ENCODE peak calls at places on chromosomes 16 and 17, in six cellular contexts. N, L, Z, M, F and W are unnamed samples.

GRCh38 chr16:56864910-56865309 is at the start of gene SLC12A3:
- DNase-seq in N (no peak), Z (no peak), F (no peak), L (no peak), M (no peak), W (no peak)

GRCh38 chr17:42699415-42699740 is 17.0 kb downstream of the CNTNAP1 start:
- DNase-seq in F (no peak), Z (no peak), N (no peak), M (no peak), L (no peak), W (no peak)

GRCh38 chr16:78990309-78990701 is 610.2 kb downstream of the MAF start:
- DNase-seq in M (no peak), L (peak; percentile 62), F (no peak), Z (no peak), N (no peak), W (no peak)

GRCh38 chr16:53816211-53816610 is 112.3 kb downstream of the FTO start:
- DNase-seq in L (no peak), Z (no peak), N (peak; percentile 12), F (no peak), M (no peak), W (no peak)

GRCh38 chr16:71426880-71427615 is 14.8 kb downstream of the TLE7 start:
- DNase-seq in F (no peak), Z (no peak), L (no peak), M (no peak), N (no peak), W (no peak)

GRCh38 chr17:61248399-61248798 is 151.2 kb upstream of the TBX2 start:
- DNase-seq in F (no peak), Z (peak; percentile 71), N (no peak), L (peak; percentile 54), M (no peak), W (no peak)

GRCh38 chr17:59435238-59435637 is 103.8 kb downstream of the YPEL2 start:
- DNase-seq in N (no peak), M (no peak), Z (no peak), L (no peak), F (no peak), W (no peak)

GRCh38 chr16:17538942-17539341 is 68.2 kb upstream of the XYLT1 start:
- DNase-seq in M (no peak), Z (no peak), L (no peak), F (no peak), N (no peak), W (no peak)

GRCh38 chr16:1572664-1573063 is 39.2 kb downstream of the TMEM204 start:
- DNase-seq in Z (no peak), F (no peak), L (no peak), N (no peak), M (no peak), W (no peak)

GRCh38 chr16:82776466-82777146 is 149.8 kb downstream of the CDH13 start:
- DNase-seq in L (no peak), Z (no peak), F (no peak), N (no peak), M (no peak), W (no peak)

GRCh38 chr16:79571065-79571697 is 29.4 kb downstream of the MAF start:
- DNase-seq in Z (no peak), N (no peak), L (no peak), M (no peak), F (no peak), W (no peak)

GRCh38 chr16:81522141-81522701 is 77.6 kb downstream of the CMIP start:
- DNase-seq in M (peak; percentile 48), F (no peak), L (no peak), Z (peak; percentile 60), N (no peak), W (peak; percentile 23)

GRCh38 chr17:16944334-16945140 is 27.4 kb downstream of the TNFRSF13B start:
- DNase-seq in Z (no peak), F (no peak), L (no peak), N (no peak), M (no peak), W (no peak)

GRCh38 chr17:65697661-65698060 is 136.2 kb upstream of the AXIN2 start:
- DNase-seq in M (no peak), Z (no peak), L (no peak), F (no peak), N (no peak), W (no peak)

GRCh38 chr17:8105957-8106398 is 12.3 kb downstream of the ALOXE3 start:
- DNase-seq in F (no peak), Z (no peak), L (no peak), N (no peak), M (peak; percentile 46), W (no peak)

GRCh38 chr17:82807101-82807500 is 32.7 kb downstream of the ZNF750 start:
- DNase-seq in N (no peak), F (no peak), M (no peak), Z (no peak), L (peak; percentile 47), W (no peak)

GRCh38 chr16:28977703-28978641 is 3.4 kb downstream of the SPNS1 start:
- DNase-seq in Z (no peak), M (no peak), F (no peak), N (no peak), L (no peak), W (no peak)

GRCh38 chr16:35147556-35148504 is 1688.4 kb downstream of the TP53TG3F start:
- DNase-seq in Z (no peak), M (no peak), F (no peak), L (no peak), N (no peak), W (no peak)
- H3K9me3 ChIP-seq in Z (peaks cover 5% of the 10 kb centered on the region), M (no peaks in the 10 kb centered on the region), F (no peaks in the 10 kb centered on the region), L (no peaks in the 10 kb centered on the region), N (peaks cover 45% of the 10 kb centered on the region), W (peaks cover 81% of the 10 kb centered on the region)

GRCh38 chr17:35019386-35020179 is 39.3 kb downstream of the LIG3 start:
- DNase-seq in F (peak; percentile 72), L (no peak), Z (no peak), M (no peak), N (no peak), W (no peak)
- H3K9me3 ChIP-seq in F (no peaks in the 10 kb centered on the region), L (no peaks in the 10 kb centered on the region), Z (no peaks in the 10 kb centered on the region), M (no peaks in the 10 kb centered on the region), N (no peaks in the 10 kb centered on the region), W (no peaks in the 10 kb centered on the region)

GRCh38 chr16:30375830-30376229 is 1.2 kb downstream of the MYL11 start:
- DNase-seq in Z (no peak), F (no peak), L (peak; percentile 39), M (no peak), N (no peak), W (no peak)
- H3K9me3 ChIP-seq in Z (no peaks in the 10 kb centered on the region), F (no peaks in the 10 kb centered on the region), L (no peaks in the 10 kb centered on the region), M (no peaks in the 10 kb centered on the region), N (no peaks in the 10 kb centered on the region), W (no peaks in the 10 kb centered on the region)

GRCh38 chr17:76139261-76139752 is 1.7 kb downstream of the FOXJ1 start:
- DNase-seq in Z (no peak), F (no peak), M (no peak), N (no peak), L (no peak), W (no peak)

GRCh38 chr17:76138896-76139248 is 2.2 kb downstream of the FOXJ1 start:
- DNase-seq in M (no peak), F (no peak), Z (no peak), L (no peak), N (no peak), W (no peak)

GRCh38 chr17:76141212-76142043 is at the start of gene FOXJ1:
- DNase-seq in M (peak; percentile 94), F (peak; percentile 96), Z (peak; percentile 91), L (peak; percentile 97), N (peak; percentile 94), W (peak; percentile 92)

GRCh38 chr17:76140661-76141211 is 309 bp downstream of the FOXJ1 start:
- DNase-seq in L (no peak), F (no peak), N (no peak), Z (no peak), M (no peak), W (no peak)

DNA sequence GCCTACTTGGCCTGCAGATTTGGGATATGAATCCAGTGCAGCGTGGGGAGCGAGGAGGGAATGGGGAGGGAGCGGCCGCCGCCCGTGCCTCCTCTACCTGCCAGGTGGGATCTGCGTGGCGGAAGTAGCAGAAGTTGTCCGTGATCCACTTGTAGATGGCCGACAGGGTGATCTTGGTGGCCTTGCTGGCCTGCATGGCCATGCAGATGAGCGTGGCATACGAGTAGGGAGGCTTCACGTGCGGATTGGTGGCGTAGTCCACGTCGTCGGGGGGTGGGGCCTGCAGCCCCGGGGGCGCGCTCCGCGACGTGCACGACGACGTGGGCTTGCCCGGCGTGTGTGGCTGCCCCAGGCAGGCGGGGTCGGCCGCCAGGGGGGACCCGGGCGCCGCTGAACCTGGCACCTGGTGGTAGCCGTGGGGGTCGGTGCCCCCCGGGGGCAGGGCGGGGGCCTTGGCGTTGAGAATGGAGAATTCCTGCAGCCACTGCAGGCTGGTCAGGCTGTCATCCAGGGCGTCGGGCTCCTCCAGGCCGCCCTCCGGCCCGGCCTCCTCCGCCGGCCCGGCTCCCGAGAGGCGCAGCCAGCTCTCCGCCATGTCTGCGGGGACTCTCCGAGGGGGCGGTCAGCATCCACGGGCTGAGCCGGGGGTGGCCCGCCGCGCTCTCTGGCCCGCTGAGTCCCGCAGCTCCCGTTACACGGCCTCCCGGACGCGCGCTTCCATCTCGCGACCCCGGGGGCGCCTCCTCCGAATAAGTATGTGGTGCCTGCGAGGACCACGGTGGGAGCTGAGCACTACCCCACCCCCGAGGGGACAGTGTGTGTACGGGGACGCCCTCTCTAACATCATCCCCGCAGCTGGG is 1.0 kb downstream of the FOXJ1 start:
- DNase-seq in M (peak; percentile 77), N (no peak), Z (no peak), F (peak; percentile 63), L (no peak), W (peak; percentile 46)
- H3K9me3 ChIP-seq in M (no peaks in the 10 kb centered on the region), N (no peaks in the 10 kb centered on the region), Z (no peaks in the 10 kb centered on the region), F (no peaks in the 10 kb centered on the region), L (no peaks in the 10 kb centered on the region), W (no peaks in the 10 kb centered on the region)

DNA sequence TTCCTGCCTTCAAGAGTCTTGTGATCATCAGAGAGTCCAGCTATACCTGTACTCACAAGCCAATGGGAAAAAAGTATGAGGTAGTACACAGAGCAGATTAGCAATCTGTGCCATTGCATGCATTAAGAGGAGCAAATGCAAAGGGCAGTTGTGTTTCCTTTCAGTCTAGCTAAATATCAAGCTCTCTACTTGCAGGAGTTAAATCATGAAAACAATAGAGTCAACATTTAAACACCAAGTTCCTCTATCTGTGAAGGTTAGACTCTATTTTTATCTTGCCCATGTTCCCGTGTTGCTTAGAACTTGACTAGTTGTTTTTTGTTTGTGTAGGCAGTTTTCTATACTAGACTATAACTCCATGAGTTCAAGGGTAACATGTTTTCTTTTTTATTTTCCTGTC is 4.7 kb upstream of the FAM20A start:
- DNase-seq in L (no peak), F (no peak), N (no peak), M (no peak), Z (no peak), W (no peak)
- H3K9me3 ChIP-seq in L (peaks cover 13% of the 10 kb centered on the region), F (no peaks in the 10 kb centered on the region), N (peaks cover 29% of the 10 kb centered on the region), M (peaks cover 23% of the 10 kb centered on the region), Z (peaks cover 32% of the 10 kb centered on the region), W (peaks cover 31% of the 10 kb centered on the region)